ENCODE peak calls at places on chromosomes 6 and 20, in four cellular contexts. One of them, this sample, is unnamed.
A peak's percentile ranks its signal among the peaks of the same experiment; 100 is the strongest.

GRCh38 chr6:113732384-113732966 is 124.7 kb upstream of the MARCKS start:
- DNase-seq in fibroblast of the aortic adventitia: peak; percentile 61
- DNase-seq in progenitor cell of endocrine pancreas: no peak
- DNase-seq in glutamatergic neuron: peak; percentile 60
- DNase-seq in this sample: peak; percentile 78

GRCh38 chr20:63652192-63652980 is 838 bp downstream of the STMN3 start:
- DNase-seq in progenitor cell of endocrine pancreas: no peak
- DNase-seq in glutamatergic neuron: peak; percentile 88
- DNase-seq in fibroblast of the aortic adventitia: peak; percentile 10
- DNase-seq in this sample: peak; percentile 32

GRCh38 chr20:57608516-57608915 is 11.7 kb downstream of the ZBP1 start:
- DNase-seq in glutamatergic neuron: no peak
- DNase-seq in progenitor cell of endocrine pancreas: no peak
- DNase-seq in fibroblast of the aortic adventitia: no peak
- DNase-seq in this sample: no peak

GRCh38 chr6:162074641-162075040 is 652.9 kb downstream of the PRKN start:
- DNase-seq in fibroblast of the aortic adventitia: no peak
- DNase-seq in progenitor cell of endocrine pancreas: no peak
- DNase-seq in glutamatergic neuron: no peak
- DNase-seq in this sample: no peak

GRCh38 chr6:69871107-69871506 is 4.8 kb downstream of the COL19A1 start:
- DNase-seq in fibroblast of the aortic adventitia: no peak
- DNase-seq in glutamatergic neuron: no peak
- DNase-seq in progenitor cell of endocrine pancreas: no peak
- DNase-seq in this sample: no peak

GRCh38 chr6:69084746-69085335 is 449.8 kb downstream of the ADGRB3 start:
- DNase-seq in glutamatergic neuron: no peak
- DNase-seq in progenitor cell of endocrine pancreas: no peak
- DNase-seq in fibroblast of the aortic adventitia: no peak
- DNase-seq in this sample: peak; percentile 8

GRCh38 chr6:45677381-45677992 is 299.8 kb upstream of the SUPT3H start:
- DNase-seq in glutamatergic neuron: no peak
- DNase-seq in progenitor cell of endocrine pancreas: no peak
- DNase-seq in fibroblast of the aortic adventitia: no peak
- DNase-seq in this sample: peak; percentile 53

GRCh38 chr20:61926796-61927192 is 138.9 kb downstream of the TAF4 start:
- DNase-seq in glutamatergic neuron: peak; percentile 8
- DNase-seq in fibroblast of the aortic adventitia: no peak
- DNase-seq in progenitor cell of endocrine pancreas: no peak
- DNase-seq in this sample: no peak

GRCh38 chr6:96795481-96795880 is 41.8 kb downstream of the GPR63 start:
- DNase-seq in fibroblast of the aortic adventitia: no peak
- DNase-seq in glutamatergic neuron: no peak
- DNase-seq in progenitor cell of endocrine pancreas: no peak
- DNase-seq in this sample: no peak

GRCh38 chr6:63574554-63574900 is 2.2 kb downstream of the LOC128125822 start:
- DNase-seq in fibroblast of the aortic adventitia: no peak
- DNase-seq in progenitor cell of endocrine pancreas: no peak
- DNase-seq in glutamatergic neuron: no peak
- DNase-seq in this sample: no peak
- TF ChIP-seq CTCF in fibroblast of the aortic adventitia: no peak
- TF ChIP-seq CTCF in progenitor cell of endocrine pancreas: no peak
- TF ChIP-seq CTCF in glutamatergic neuron: no peak
- TF ChIP-seq CTCF in this sample: no peak

GRCh38 chr20:16539280-16539679 is 34.0 kb downstream of the KIF16B start:
- DNase-seq in progenitor cell of endocrine pancreas: no peak
- DNase-seq in glutamatergic neuron: no peak
- DNase-seq in fibroblast of the aortic adventitia: no peak
- DNase-seq in this sample: peak; percentile 31

GRCh38 chr20:16538779-16539178 is 34.5 kb downstream of the KIF16B start:
- DNase-seq in glutamatergic neuron: no peak
- DNase-seq in progenitor cell of endocrine pancreas: no peak
- DNase-seq in fibroblast of the aortic adventitia: no peak
- DNase-seq in this sample: no peak

GRCh38 chr20:16535281-16535680 is 38.0 kb downstream of the KIF16B start:
- DNase-seq in glutamatergic neuron: no peak
- DNase-seq in progenitor cell of endocrine pancreas: no peak
- DNase-seq in fibroblast of the aortic adventitia: no peak
- DNase-seq in this sample: no peak

GRCh38 chr20:16537918-16538317 is 35.3 kb downstream of the KIF16B start:
- DNase-seq in glutamatergic neuron: no peak
- DNase-seq in fibroblast of the aortic adventitia: no peak
- DNase-seq in progenitor cell of endocrine pancreas: no peak
- DNase-seq in this sample: no peak

DNA sequence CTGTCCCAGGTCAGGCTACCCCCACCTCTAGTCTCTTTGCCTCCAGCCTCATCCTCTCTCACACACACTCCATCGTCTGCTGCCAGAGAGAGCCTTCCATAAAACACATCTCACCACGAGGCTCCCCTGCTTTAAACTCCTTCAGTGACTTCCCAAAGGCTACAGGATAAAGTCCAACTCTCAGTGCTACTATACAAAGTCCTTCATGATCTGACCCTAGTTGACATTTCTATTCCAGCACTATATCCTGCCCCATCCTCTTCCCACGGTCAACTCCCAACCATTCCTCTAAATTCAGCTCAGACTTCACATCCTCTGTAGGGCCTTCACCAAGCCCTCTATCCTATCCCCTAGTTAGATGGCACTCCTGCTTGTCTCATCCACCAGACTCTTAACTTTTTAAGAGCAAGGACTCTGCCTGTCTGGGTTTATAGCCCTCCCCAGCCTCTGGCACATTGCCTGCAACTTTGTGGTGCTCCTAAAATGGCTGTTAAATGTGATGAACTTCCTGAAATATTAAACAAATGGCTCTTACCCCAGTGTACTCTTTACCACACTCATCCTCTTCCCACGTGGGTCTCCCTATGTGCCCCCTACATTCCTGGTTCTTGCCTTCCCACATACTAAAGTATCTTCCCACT is 36.1 kb downstream of the KIF16B start:
- DNase-seq in progenitor cell of endocrine pancreas: no peak
- DNase-seq in fibroblast of the aortic adventitia: no peak
- DNase-seq in glutamatergic neuron: no peak
- DNase-seq in this sample: no peak
- TF ChIP-seq CTCF in progenitor cell of endocrine pancreas: no peak
- TF ChIP-seq CTCF in fibroblast of the aortic adventitia: no peak
- TF ChIP-seq CTCF in glutamatergic neuron: no peak
- TF ChIP-seq CTCF in this sample: no peak

GRCh38 chr6:148619891-148620290 is 126.9 kb upstream of the UST start:
- DNase-seq in glutamatergic neuron: no peak
- DNase-seq in fibroblast of the aortic adventitia: no peak
- DNase-seq in progenitor cell of endocrine pancreas: no peak
- DNase-seq in this sample: no peak
- TF ChIP-seq CTCF in glutamatergic neuron: no peak
- TF ChIP-seq CTCF in fibroblast of the aortic adventitia: no peak
- TF ChIP-seq CTCF in progenitor cell of endocrine pancreas: no peak
- TF ChIP-seq CTCF in this sample: no peak

GRCh38 chr6:38720295-38720694 is 5.2 kb downstream of the DNAH8 start:
- DNase-seq in progenitor cell of endocrine pancreas: no peak
- DNase-seq in glutamatergic neuron: no peak
- DNase-seq in fibroblast of the aortic adventitia: no peak
- DNase-seq in this sample: peak; percentile 31
- TF ChIP-seq CTCF in progenitor cell of endocrine pancreas: peak; percentile 19
- TF ChIP-seq CTCF in glutamatergic neuron: no peak
- TF ChIP-seq CTCF in fibroblast of the aortic adventitia: no peak
- TF ChIP-seq CTCF in this sample: peak; percentile 26

This sample was measured in fibroblast of pulmonary artery.